ENCODE peak calls at places on chromosome 22, in four cellular contexts. Z is AG09309, A is HL-60, W is AG10803. U is an unnamed sample.

GRCh38 chr22:26615149-26615548 is 2.7 kb downstream of the CRYBB1 start:
- DNase-seq in W (no peak), Z (no peak), A (no peak), U (no peak)

GRCh38 chr22:39559456-39560105 is 11.0 kb upstream of the CACNA1I start:
- DNase-seq in Z (no peak), A (no peak), W (peak; percentile 13), U (no peak)

GRCh38 chr22:23216331-23217170 is 36.2 kb downstream of the BCR start:
- DNase-seq in W (no peak), Z (no peak), A (peak; percentile 77), U (no peak)

GRCh38 chr22:31585161-31585859 is 76.7 kb downstream of the PISD start:
- DNase-seq in Z (peak; percentile 33), W (peak; percentile 71), A (peak; percentile 20), U (no peak)

GRCh38 chr22:31917227-31917921 is 27.0 kb upstream of the YWHAH start:
- DNase-seq in A (peak; percentile 83), Z (no peak), W (no peak), U (no peak)

GRCh38 chr22:31211504-31211861 is 615 bp upstream of the LIMK2 start:
- DNase-seq in W (no peak), A (no peak), Z (no peak), U (no peak)

GRCh38 chr22:48819232-48819631 is 1008.4 kb downstream of the BRD1 start:
- DNase-seq in W (no peak), A (no peak), Z (no peak), U (no peak)

GRCh38 chr22:22820626-22821025 is 67.0 kb upstream of the IGLL5 start:
- DNase-seq in A (no peak), W (no peak), Z (no peak), U (no peak)

GRCh38 chr22:24706050-24706449 is 68.5 kb downstream of the PIWIL3 start:
- DNase-seq in A (no peak), W (no peak), Z (no peak), U (no peak)

GRCh38 chr22:48755332-48755949 is 1072.2 kb downstream of the BRD1 start:
- DNase-seq in A (no peak), Z (no peak), W (no peak), U (no peak)

GRCh38 chr22:38135133-38135706 is 24.7 kb upstream of the BAIAP2L2 start:
- DNase-seq in W (peak; percentile 80), Z (peak; percentile 52), A (peak; percentile 59), U (no peak)

GRCh38 chr22:49099496-49100124 is 728.1 kb downstream of the BRD1 start:
- DNase-seq in W (peak; percentile 12), A (no peak), Z (no peak), U (no peak)

GRCh38 chr22:45473626-45474237 is 29.0 kb upstream of the FBLN1 start:
- DNase-seq in Z (no peak), A (no peak), W (no peak), U (no peak)

GRCh38 chr22:29689872-29690213 is 30.0 kb upstream of the CABP7 start:
- DNase-seq in W (peak; percentile 47), Z (no peak), A (no peak), U (peak; percentile 73)

GRCh38 chr22:39635719-39636118 is 65.2 kb downstream of the CACNA1I start:
- DNase-seq in A (no peak), W (no peak), Z (no peak), U (no peak)

GRCh38 chr22:25062378-25063095 is 110.0 kb downstream of the KIAA1671 start:
- DNase-seq in W (no peak), Z (no peak), A (no peak), U (no peak)

GRCh38 chr22:49152146-49152929 is 675.3 kb downstream of the BRD1 start:
- DNase-seq in Z (no peak), A (no peak), W (no peak), U (peak; percentile 29)

GRCh38 chr22:28282346-28282745 is 363.3 kb upstream of the PITPNB start:
- DNase-seq in Z (peak; percentile 44), A (no peak), W (peak; percentile 74), U (no peak)

GRCh38 chr22:30421695-30422480 is 3.7 kb upstream of the MTFP1 start:
- DNase-seq in Z (no peak), W (no peak), A (no peak), U (no peak)

GRCh38 chr22:44819966-44820631 is 67.7 kb downstream of the ARHGAP8 start:
- DNase-seq in A (no peak), Z (no peak), W (no peak), U (no peak)

GRCh38 chr22:28773461-28773867 is 969 bp downstream of the CCDC117 start:
- DNase-seq in Z (no peak), A (no peak), W (peak; percentile 72), U (no peak)

GRCh38 chr22:38442967-38443674 is 11.9 kb downstream of the KCNJ4 start:
- DNase-seq in W (no peak), Z (no peak), A (no peak), U (no peak)

GRCh38 chr22:48919187-48919590 is 908.5 kb downstream of the BRD1 start:
- DNase-seq in A (no peak), W (no peak), Z (no peak), U (peak; percentile 39)

GRCh38 chr22:46436595-46437163 is 100.7 kb downstream of the CELSR1 start:
- DNase-seq in A (no peak), Z (no peak), W (peak; percentile 19), U (no peak)

GRCh38 chr22:21778705-21779363 is 43.2 kb upstream of the YPEL1 start:
- DNase-seq in Z (no peak), W (peak; percentile 78), A (no peak), U (no peak)

GRCh38 chr22:22371031-22371541 is 126.5 kb downstream of the VPREB1 start:
- DNase-seq in Z (no peak), W (no peak), A (no peak), U (no peak)

GRCh38 chr22:45895436-45896152 is 81.4 kb downstream of the WNT7B start:
- DNase-seq in A (no peak), W (no peak), Z (no peak), U (no peak)

GRCh38 chr22:30650508-30651116 is 15.0 kb downstream of the SLC35E4 start:
- DNase-seq in A (no peak), Z (no peak), W (no peak), U (no peak)

GRCh38 chr22:29030618-29031235 is 30.9 kb downstream of the C22orf31 start:
- DNase-seq in Z (peak; percentile 14), A (no peak), W (peak; percentile 59), U (peak; percentile 37)

GRCh38 chr22:45969801-45970464 is 7.0 kb downstream of the WNT7B start:
- DNase-seq in A (no peak), Z (no peak), W (no peak), U (no peak)

GRCh38 chr22:44438056-44438455 is 60.0 kb downstream of the RTL6 start:
- DNase-seq in W (no peak), A (no peak), Z (no peak), U (no peak)

GRCh38 chr22:45923212-45923611 is 53.8 kb downstream of the WNT7B start:
- DNase-seq in Z (no peak), W (no peak), A (no peak), U (no peak)

GRCh38 chr22:48624401-48624800 is 1203.3 kb downstream of the BRD1 start:
- DNase-seq in Z (no peak), A (no peak), W (no peak), U (no peak)

GRCh38 chr22:46132830-46133587 is 17.3 kb upstream of the PPARA start:
- DNase-seq in A (no peak), W (no peak), Z (no peak), U (no peak)

GRCh38 chr22:24156146-24156914 is 25.0 kb upstream of the SUSD2 start:
- DNase-seq in W (peak; percentile 32), A (peak; percentile 30), Z (no peak), U (no peak)

GRCh38 chr22:37621352-37621860 is 12.8 kb downstream of the GGA1 start:
- DNase-seq in Z (no peak), W (no peak), A (no peak), U (no peak)

GRCh38 chr22:23720855-23721254 is 30.0 kb downstream of the RGL4 start:
- DNase-seq in W (no peak), A (no peak), Z (no peak), U (no peak)

GRCh38 chr22:37639771-37640590 is 512 bp downstream of the SH3BP1 start:
- DNase-seq in Z (no peak), A (peak; percentile 78), W (no peak), U (no peak)

GRCh38 chr22:29449296-29449863 is 11.0 kb downstream of the RFPL1 start:
- DNase-seq in Z (no peak), A (no peak), W (no peak), U (no peak)

DNA sequence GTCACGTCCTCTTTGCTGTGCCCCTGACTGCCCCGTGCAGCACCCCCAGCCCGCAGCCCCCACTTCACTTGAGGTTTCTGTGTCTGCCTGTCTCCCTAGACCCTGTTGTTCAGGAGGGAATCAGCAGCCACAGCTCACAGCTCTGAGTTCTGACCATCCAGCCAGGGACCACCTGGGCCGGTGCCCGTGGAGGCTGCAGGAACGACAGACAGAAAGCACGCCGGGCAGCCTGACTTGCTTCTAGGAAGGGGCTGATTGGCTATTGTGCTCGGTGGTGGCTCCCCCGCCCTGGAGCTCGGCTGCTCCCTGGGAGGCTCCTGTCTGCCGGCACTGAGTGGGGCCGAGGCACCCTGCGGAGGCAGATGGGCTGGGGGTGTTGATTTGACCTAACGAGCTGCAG is 855.7 kb downstream of the TBC1D22A start:
- DNase-seq in Z (no peak), W (no peak), A (no peak), U (no peak)
- TF ChIP-seq CTCF in Z (no peak), W (no peak), A (no peak), U (no peak)

DNA sequence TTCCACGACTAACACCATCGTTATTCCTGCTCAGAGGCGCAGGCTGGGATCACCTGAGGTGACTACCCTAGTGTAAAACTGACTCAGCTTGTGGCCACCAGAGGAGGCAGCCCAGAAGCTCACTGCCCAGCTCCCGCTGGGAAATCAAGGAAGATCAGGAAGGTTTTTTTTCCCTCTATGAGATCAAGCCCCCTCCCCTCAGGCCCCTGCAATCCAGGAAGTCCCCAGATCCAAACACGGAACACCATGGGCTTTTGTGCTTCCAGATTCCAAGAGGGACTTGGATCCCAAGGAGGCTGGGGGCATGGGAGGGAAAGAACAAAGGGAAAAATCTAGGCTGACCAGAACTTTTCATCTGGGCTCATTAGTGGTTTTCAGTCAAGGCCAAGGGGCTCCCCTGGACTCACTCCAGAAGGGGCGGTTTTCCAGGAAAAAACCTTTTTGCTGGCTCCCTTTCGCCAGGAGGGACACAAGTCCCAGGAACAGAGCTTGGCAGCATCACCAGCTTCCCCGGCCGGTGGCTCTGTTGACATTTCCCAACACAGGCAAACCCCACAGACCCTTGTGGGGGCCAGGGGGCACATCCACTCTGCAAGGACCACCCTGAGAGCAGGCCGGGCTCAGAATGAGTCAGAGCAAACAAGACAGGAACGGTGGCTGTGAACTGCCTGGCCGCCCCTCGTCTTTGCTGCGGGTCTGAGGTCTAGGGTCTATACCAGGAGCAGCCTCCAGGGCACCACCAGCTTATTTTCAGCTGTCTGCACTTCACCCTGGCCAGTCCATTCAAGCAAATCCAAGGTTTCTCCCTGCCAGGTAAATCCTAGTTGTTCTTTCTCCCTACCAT is 36.8 kb downstream of the MYH9 start:
- DNase-seq in A (no peak), Z (no peak), W (no peak), U (no peak)
- TF ChIP-seq CTCF in A (no peak), Z (peak; percentile 29), W (no peak), U (peak; percentile 14)

DNA sequence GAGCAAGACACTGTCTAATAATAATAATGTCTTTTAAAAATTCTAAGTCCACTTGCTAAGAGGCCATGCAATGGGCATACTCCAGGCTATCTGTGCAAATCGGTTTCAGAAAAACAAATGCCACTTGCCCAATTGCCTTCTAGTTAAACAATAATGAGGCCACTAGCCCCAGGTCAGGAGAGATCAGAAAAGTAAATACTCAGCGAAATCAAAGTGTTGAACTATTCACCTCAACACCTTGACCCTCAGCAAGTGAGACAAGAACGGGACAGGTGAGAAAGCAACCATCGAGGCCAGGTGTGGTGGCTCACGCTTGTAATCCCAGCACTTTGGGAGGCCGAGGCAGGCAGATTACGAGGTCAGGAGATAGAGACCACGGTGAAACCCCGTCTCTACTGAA is 72.3 kb upstream of the SYN3 start:
- DNase-seq in W (no peak), Z (no peak), A (no peak), U (no peak)
- TF ChIP-seq CTCF in W (no peak), Z (no peak), A (no peak), U (no peak)

GRCh38 chr22:42656578-42656977 is 7.4 kb upstream of the CYB5R3 start:
- DNase-seq in Z (no peak), W (no peak), A (no peak), U (no peak)
- TF ChIP-seq CTCF in Z (no peak), W (no peak), A (no peak), U (no peak)